ENCODE peak calls at places on chromosomes 11 and 22, in six cellular contexts. G is lung, M is endothelial cell of umbilical vein, R is heart right ventricle, A is pancreas, Y is Caco-2. B is an unnamed sample. For H3K4me1, the result is how much of the 10 kb centered on the place peaks cover.

GRCh38 chr11:111665779-111666178 is 63.5 kb downstream of the SIK2 start:
- DNase-seq in G (no peak), M (peak), R (no peak), A (no peak), Y (peak), B (peak)

GRCh38 chr11:14029415-14029814 is 66.9 kb downstream of the SPON1 start:
- DNase-seq in G (no peak), M (no peak), R (no peak), A (no peak), Y (no peak), B (peak)

GRCh38 chr11:69076129-69076791 is 27.5 kb downstream of the TPCN2 start:
- DNase-seq in G (no peak), M (no peak), R (no peak), A (no peak), Y (no peak), B (no peak)

GRCh38 chr11:124799384-124800225 is 601 bp downstream of the MSANTD2 start:
- DNase-seq in G (peak), M (peak), R (peak), A (peak), Y (peak), B (peak)

GRCh38 chr11:100574894-100575769 is 112.0 kb upstream of the ARHGAP42 start:
- DNase-seq in G (no peak), M (peak), R (no peak), A (no peak), Y (no peak), B (peak)

GRCh38 chr11:111736191-111736590 is 30.0 kb downstream of the PPP2R1B start:
- DNase-seq in G (no peak), M (no peak), R (no peak), A (no peak), Y (no peak), B (no peak)

GRCh38 chr11:67406969-67407699 is 3.3 kb downstream of the TBC1D10C start:
- DNase-seq in G (no peak), M (no peak), R (no peak), A (no peak), Y (no peak), B (no peak)

GRCh38 chr22:40466976-40467375 is 96.6 kb downstream of the SGSM3 start:
- DNase-seq in G (no peak), M (no peak), R (no peak), A (no peak), Y (no peak), B (no peak)

GRCh38 chr11:70351646-70352045 is 46.7 kb upstream of the CTTN start:
- DNase-seq in G (no peak), M (no peak), R (no peak), A (no peak), Y (no peak), B (no peak)

GRCh38 chr11:27718346-27718852 is 18.1 kb upstream of the BDNF start:
- DNase-seq in G (no peak), M (peak), R (no peak), A (no peak), Y (peak), B (peak)

GRCh38 chr22:24807284-24807950 is 1.4 kb downstream of the SGSM1 start:
- DNase-seq in G (no peak), M (no peak), R (peak), A (no peak), Y (no peak), B (peak)

GRCh38 chr11:64209563-64209843 is 3.0 kb downstream of the FERMT3 start:
- DNase-seq in G (no peak), M (no peak), R (no peak), A (no peak), Y (peak), B (no peak)
- H3K4me1 ChIP-seq in G (under half), M (under half), R (under half), A (under half), Y (under half), B (under half)

DNA sequence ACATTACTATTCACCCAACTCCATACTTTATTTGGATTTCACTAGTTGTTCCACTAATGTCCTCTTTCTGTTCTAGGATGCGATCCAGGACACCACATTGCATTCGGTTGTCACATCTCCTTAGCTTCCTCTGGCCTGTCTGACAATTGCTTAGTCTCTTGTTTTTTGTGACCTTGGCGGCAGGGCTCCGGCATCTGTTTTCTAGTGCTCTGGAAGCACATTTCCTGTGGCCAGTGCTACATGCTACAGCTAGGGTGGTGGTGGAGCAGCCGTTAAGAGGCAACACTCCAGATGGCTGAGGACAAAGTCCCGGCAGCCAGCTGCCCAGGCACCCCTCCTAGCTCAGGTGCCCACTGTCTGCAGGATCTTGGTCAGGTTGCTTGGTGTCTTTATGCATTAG is 6.8 kb downstream of the STX3 start:
- DNase-seq in G (no peak), M (no peak), R (no peak), A (no peak), Y (no peak), B (no peak)
- H3K4me1 ChIP-seq in G (under half), M (under half), R (under half), A (under half), Y (half or more), B (under half)

DNA sequence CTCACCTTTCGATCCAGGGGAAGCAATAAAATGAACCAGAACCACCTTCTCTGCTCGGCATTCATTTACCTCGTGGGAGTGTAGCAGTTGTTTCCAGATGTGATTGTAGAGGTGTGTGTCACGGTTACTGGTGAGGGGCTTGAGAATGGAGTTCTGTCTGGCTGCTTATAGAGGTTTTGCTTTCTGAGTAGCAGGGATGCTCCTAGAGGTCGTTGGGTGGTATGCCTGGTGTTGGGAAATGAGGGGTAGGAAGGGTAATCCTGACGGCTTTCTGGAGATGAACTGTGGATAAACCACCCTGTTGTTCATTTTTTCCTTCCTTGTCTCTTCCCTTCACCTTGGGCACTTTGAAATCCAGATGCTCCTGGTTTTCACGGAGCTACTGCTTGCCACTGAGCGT is 8.1 kb downstream of the TEAD1 start:
- DNase-seq in G (no peak), M (no peak), R (no peak), A (no peak), Y (no peak), B (no peak)
- H3K4me1 ChIP-seq in G (under half), M (under half), R (half or more), A (under half), Y (half or more), B (half or more)

GRCh38 chr22:46067159-46068111 is 82.9 kb upstream of the PPARA start:
- DNase-seq in G (no peak), M (peak), R (no peak), A (peak), Y (peak), B (no peak)

GRCh38 chr22:46065733-46066454 is 84.4 kb upstream of the PPARA start:
- DNase-seq in G (no peak), M (no peak), R (no peak), A (no peak), Y (no peak), B (no peak)

GRCh38 chr22:46064966-46065666 is 85.2 kb upstream of the PPARA start:
- DNase-seq in G (no peak), M (no peak), R (no peak), A (peak), Y (peak), B (no peak)

GRCh38 chr22:46068176-46068907 is 82.0 kb upstream of the PPARA start:
- DNase-seq in G (no peak), M (peak), R (no peak), A (no peak), Y (no peak), B (no peak)

DNA sequence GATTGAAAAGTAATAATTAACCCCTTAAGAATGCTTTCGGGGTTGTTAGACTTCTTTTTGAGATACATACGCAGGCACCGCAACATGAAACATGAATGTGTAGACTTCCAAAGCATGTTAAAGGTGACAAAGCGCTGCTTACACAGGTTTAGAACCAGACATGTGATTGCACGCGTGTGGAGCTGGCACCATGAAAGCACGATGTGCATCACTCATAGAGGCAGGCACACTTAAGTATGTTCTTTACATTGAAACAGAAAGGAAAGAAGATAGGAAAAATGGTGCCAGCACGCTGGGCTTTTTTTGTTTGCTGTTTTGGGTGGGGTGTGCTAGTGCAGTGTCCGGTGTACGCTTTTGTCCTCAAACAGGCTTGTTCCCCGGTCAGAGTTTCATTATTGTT is 83.6 kb upstream of the PPARA start:
- DNase-seq in G (no peak), M (peak), R (no peak), A (peak), Y (peak), B (no peak)
- H3K4me1 ChIP-seq in G (under half), M (under half), R (half or more), A (under half), Y (under half), B (under half)